ENCODE peak calls at places on chromosomes 13 and 19, in nine cellular contexts. W is H1; N is CD4-positive, alpha-beta T cell; O is A673; F is SJSA1; J is left lung; P is heart right ventricle; Q is CD4-positive, CD25-positive, alpha-beta regulatory T cell; R is transverse colon. B is an unnamed sample.

GRCh38 chr19:34963531-34964406 is at the start of gene ZNF792:
- DNase-seq in W (peak; percentile 86), N (peak; percentile 33), O (peak; percentile 77), F (peak; percentile 64), J (peak; percentile 76), P (peak; percentile 76), Q (peak; percentile 54), R (peak; percentile 73), B (peak; percentile 51)

GRCh38 chr19:36225219-36225892 is 10.4 kb downstream of the ZNF146 start:
- DNase-seq in W (no peak), N (no peak), O (no peak), F (no peak), J (no peak), P (no peak), Q (no peak), R (no peak), B (peak; percentile 65)

GRCh38 chr19:52227980-52228379 is 38.1 kb downstream of the PPP2R1A start:
- DNase-seq in W (no peak), N (no peak), O (no peak), F (no peak), J (no peak), P (no peak), Q (no peak), R (no peak), B (no peak)

GRCh38 chr13:32045963-32046785 is 14.6 kb downstream of the FRY start:
- DNase-seq in W (no peak), N (no peak), O (peak; percentile 28), F (no peak), J (no peak), P (no peak), Q (peak; percentile 39), R (no peak), B (peak; percentile 67)

GRCh38 chr19:36032251-36033104 is at the start of gene CLIP3:
- DNase-seq in W (peak; percentile 90), N (peak; percentile 17), O (peak; percentile 81), F (peak; percentile 84), J (peak; percentile 58), P (peak; percentile 75), Q (no peak), R (peak; percentile 45), B (peak; percentile 59)

GRCh38 chr19:4503224-4504170 is 14.8 kb downstream of the PLIN4 start:
- DNase-seq in W (no peak), N (no peak), O (no peak), F (no peak), J (no peak), P (no peak), Q (no peak), R (no peak), B (no peak)

GRCh38 chr13:114264886-114265611 is 16.4 kb upstream of the UPF3A start:
- DNase-seq in W (no peak), N (no peak), O (no peak), F (no peak), J (no peak), P (no peak), Q (no peak), R (no peak), B (peak; percentile 87)

GRCh38 chr13:113029487-113030258 is 60.7 kb downstream of the MCF2L start:
- DNase-seq in W (peak; percentile 97), N (peak; percentile 50), O (peak; percentile 60), F (no peak), J (no peak), P (peak; percentile 54), Q (peak; percentile 18), R (peak; percentile 37), B (no peak)

GRCh38 chr19:13985771-13986347 is 20.3 kb downstream of the RFX1 start:
- DNase-seq in W (no peak), N (no peak), O (no peak), F (no peak), J (no peak), P (no peak), Q (no peak), R (no peak), B (no peak)

GRCh38 chr19:5434970-5435641 is 20.1 kb upstream of the ZNRF4 start:
- DNase-seq in W (no peak), N (no peak), O (peak; percentile 45), F (peak; percentile 95), J (peak; percentile 46), P (no peak), Q (no peak), R (no peak), B (peak; percentile 39)

GRCh38 chr19:28929026-28929425 is 283.9 kb downstream of the UQCRFS1 start:
- DNase-seq in W (no peak), N (no peak), O (no peak), F (no peak), J (no peak), P (no peak), Q (no peak), R (no peak), B (no peak)

GRCh38 chr19:13017306-13018036 is 22.2 kb downstream of the NFIX start:
- DNase-seq in W (peak; percentile 65), N (no peak), O (no peak), F (no peak), J (no peak), P (no peak), Q (no peak), R (no peak), B (no peak)

GRCh38 chr19:35093430-35093829 is 22.2 kb upstream of the FXYD3 start:
- DNase-seq in W (no peak), N (no peak), O (no peak), F (no peak), J (no peak), P (no peak), Q (no peak), R (no peak), B (no peak)

GRCh38 chr19:48487944-48488343 is 18.8 kb downstream of the CYTH2 start:
- DNase-seq in W (no peak), N (no peak), O (peak; percentile 70), F (peak; percentile 87), J (peak; percentile 79), P (peak; percentile 65), Q (no peak), R (peak; percentile 83), B (peak; percentile 81)

GRCh38 chr13:25908390-25908789 is 143.4 kb downstream of the SHISA2 start:
- DNase-seq in W (no peak), N (no peak), O (no peak), F (no peak), J (no peak), P (no peak), Q (no peak), R (no peak), B (no peak)

GRCh38 chr13:31204592-31204991 is 4.8 kb downstream of the B3GLCT start:
- DNase-seq in W (peak; percentile 11), N (no peak), O (peak; percentile 47), F (no peak), J (no peak), P (no peak), Q (peak; percentile 48), R (no peak), B (peak; percentile 78)

GRCh38 chr13:26895808-26896466 is 135.4 kb upstream of the GPR12 start:
- DNase-seq in W (no peak), N (no peak), O (no peak), F (no peak), J (no peak), P (no peak), Q (no peak), R (no peak), B (no peak)

DNA sequence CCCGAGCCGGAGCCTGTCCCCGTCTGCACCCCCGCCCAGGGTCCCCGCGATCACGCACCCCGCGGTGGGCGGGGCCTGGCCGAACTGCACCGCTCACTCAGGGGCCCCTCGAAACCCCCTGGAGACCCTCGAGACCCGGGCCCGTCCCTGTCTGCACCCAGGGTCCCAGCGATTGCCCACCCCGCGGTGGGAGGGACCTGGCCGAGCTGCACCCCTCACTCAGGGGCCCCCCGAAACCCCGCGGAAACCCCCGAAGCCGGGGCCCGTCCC is 523 bp downstream of the LMNB2 start:
- DNase-seq in W (no peak), N (no peak), O (no peak), F (no peak), J (no peak), P (peak; percentile 38), Q (no peak), R (no peak), B (no peak)
- H3K27ac ChIP-seq in W (no peak overlapping the region), N (no peak overlapping the region), O (peak overlapping the region; percentile 98), F (peak overlapping the region; percentile 57), J (no peak overlapping the region), P (peak overlapping the region; percentile 58), Q (peak overlapping the region; percentile 69), R (peak overlapping the region; percentile 84), B (peak overlapping the region; percentile 47)

GRCh38 chr13:109782823-109783411 is 3.5 kb downstream of the IRS2 start:
- DNase-seq in W (no peak), N (no peak), O (peak; percentile 61), F (peak; percentile 86), J (no peak), P (no peak), Q (no peak), R (no peak), B (no peak)

GRCh38 chr13:109781384-109782065 is 4.9 kb downstream of the IRS2 start:
- DNase-seq in W (no peak), N (no peak), O (peak; percentile 71), F (peak; percentile 80), J (no peak), P (no peak), Q (no peak), R (no peak), B (no peak)

GRCh38 chr13:109780880-109781383 is 5.5 kb downstream of the IRS2 start:
- DNase-seq in W (no peak), N (no peak), O (no peak), F (peak; percentile 76), J (no peak), P (no peak), Q (no peak), R (no peak), B (no peak)

GRCh38 chr13:109783447-109783814 is 3.0 kb downstream of the IRS2 start:
- DNase-seq in W (peak; percentile 79), N (no peak), O (peak; percentile 82), F (peak; percentile 86), J (no peak), P (no peak), Q (no peak), R (no peak), B (no peak)

GRCh38 chr13:109782066-109782822 is 4.1 kb downstream of the IRS2 start:
- DNase-seq in W (no peak), N (no peak), O (peak; percentile 62), F (peak; percentile 87), J (no peak), P (no peak), Q (no peak), R (no peak), B (no peak)
- H3K27ac ChIP-seq in W (no peak overlapping the region), N (no peak overlapping the region), O (peak overlapping the region; percentile 97), F (no peak overlapping the region), J (no peak overlapping the region), P (no peak overlapping the region), Q (no peak overlapping the region), R (peak overlapping the region; percentile 49), B (no peak overlapping the region)

GRCh38 chr19:56101095-56101494 is 20.0 kb downstream of the ZNF787 start:
- DNase-seq in W (no peak), N (no peak), O (no peak), F (no peak), J (no peak), P (peak; percentile 16), Q (no peak), R (no peak), B (no peak)
- H3K27ac ChIP-seq in W (no peak overlapping the region), N (no peak overlapping the region), O (no peak overlapping the region), F (no peak overlapping the region), J (no peak overlapping the region), P (no peak overlapping the region), Q (no peak overlapping the region), R (no peak overlapping the region), B (no peak overlapping the region)

DNA sequence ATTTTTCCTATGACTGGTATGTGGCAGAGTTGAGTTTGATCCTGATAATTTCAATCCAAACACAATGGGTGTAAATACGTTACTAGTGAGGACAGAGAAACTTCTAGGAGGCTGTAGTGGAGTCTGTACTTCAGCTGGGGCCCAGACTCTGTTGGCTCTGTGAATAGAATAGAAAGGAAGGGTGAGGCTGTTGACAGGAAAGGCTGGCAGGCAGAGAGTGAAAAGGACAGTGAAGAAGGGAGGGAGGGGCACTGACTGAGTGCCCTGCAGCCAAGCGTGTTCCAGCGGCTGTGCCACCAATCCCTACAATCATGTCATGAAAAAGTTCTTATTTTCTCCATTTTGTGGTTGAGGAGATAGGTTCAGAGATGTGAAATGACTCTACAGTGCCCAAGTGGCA is 80.5 kb downstream of the MBNL2 start:
- DNase-seq in W (no peak), N (no peak), O (no peak), F (no peak), J (no peak), P (no peak), Q (peak; percentile 12), R (no peak), B (no peak)
- H3K27ac ChIP-seq in W (no peak overlapping the region), N (no peak overlapping the region), O (no peak overlapping the region), F (no peak overlapping the region), J (peak overlapping the region; percentile 46), P (peak overlapping the region; percentile 5), Q (no peak overlapping the region), R (no peak overlapping the region), B (no peak overlapping the region)

B was measured in fibroblast of lung.